ENCODE peak calls at places on chromosomes 12 and 14, in ten cellular contexts. One of them, this sample, is unnamed.

GRCh38 chr12:115504241-115504941 is 773.1 kb downstream of the MED13L start:
- DNase-seq in prostate gland: no peak
- DNase-seq in GM12892: peak
- DNase-seq in uterus: no peak
- DNase-seq in IMR-90: no peak
- DNase-seq in adrenal gland: no peak
- DNase-seq in suprapubic skin: no peak
- DNase-seq in lower leg skin: no peak
- DNase-seq in heart left ventricle: peak
- DNase-seq in ovary: no peak
- DNase-seq in this sample: no peak

GRCh38 chr14:105830171-105830570 is 303.8 kb downstream of the TMEM121 start:
- DNase-seq in suprapubic skin: no peak
- DNase-seq in uterus: no peak
- DNase-seq in prostate gland: no peak
- DNase-seq in IMR-90: no peak
- DNase-seq in adrenal gland: no peak
- DNase-seq in ovary: no peak
- DNase-seq in heart left ventricle: no peak
- DNase-seq in lower leg skin: no peak
- DNase-seq in GM12892: no peak
- DNase-seq in this sample: no peak

GRCh38 chr14:43471595-43471994 is 1035.5 kb downstream of the FSCB start:
- DNase-seq in prostate gland: no peak
- DNase-seq in adrenal gland: no peak
- DNase-seq in heart left ventricle: no peak
- DNase-seq in GM12892: no peak
- DNase-seq in uterus: no peak
- DNase-seq in suprapubic skin: no peak
- DNase-seq in ovary: no peak
- DNase-seq in lower leg skin: no peak
- DNase-seq in IMR-90: no peak
- DNase-seq in this sample: no peak

GRCh38 chr14:37413050-37413449 is 182.0 kb downstream of the FOXA1 start:
- DNase-seq in adrenal gland: no peak
- DNase-seq in uterus: no peak
- DNase-seq in GM12892: no peak
- DNase-seq in heart left ventricle: no peak
- DNase-seq in IMR-90: no peak
- DNase-seq in lower leg skin: no peak
- DNase-seq in prostate gland: no peak
- DNase-seq in ovary: no peak
- DNase-seq in suprapubic skin: no peak
- DNase-seq in this sample: no peak

GRCh38 chr12:93518725-93519124 is 51.4 kb downstream of the MRPL42 start:
- DNase-seq in heart left ventricle: no peak
- DNase-seq in lower leg skin: no peak
- DNase-seq in suprapubic skin: no peak
- DNase-seq in ovary: no peak
- DNase-seq in prostate gland: no peak
- DNase-seq in adrenal gland: peak
- DNase-seq in GM12892: no peak
- DNase-seq in IMR-90: peak
- DNase-seq in uterus: no peak
- DNase-seq in this sample: no peak

GRCh38 chr12:114355389-114356088 is 50.4 kb downstream of the TBX5 start:
- DNase-seq in heart left ventricle: peak
- DNase-seq in GM12892: no peak
- DNase-seq in prostate gland: no peak
- DNase-seq in adrenal gland: no peak
- DNase-seq in suprapubic skin: no peak
- DNase-seq in uterus: no peak
- DNase-seq in ovary: peak
- DNase-seq in IMR-90: no peak
- DNase-seq in lower leg skin: no peak
- DNase-seq in this sample: no peak

GRCh38 chr12:32116897-32117296 is 10.2 kb downstream of the BICD1 start:
- DNase-seq in adrenal gland: no peak
- DNase-seq in ovary: no peak
- DNase-seq in heart left ventricle: no peak
- DNase-seq in prostate gland: no peak
- DNase-seq in lower leg skin: no peak
- DNase-seq in suprapubic skin: no peak
- DNase-seq in GM12892: no peak
- DNase-seq in IMR-90: peak
- DNase-seq in uterus: no peak
- DNase-seq in this sample: no peak

GRCh38 chr14:96502621-96503251 is 554 bp downstream of the PAPOLA start:
- DNase-seq in GM12892: peak
- DNase-seq in lower leg skin: peak
- DNase-seq in ovary: peak
- DNase-seq in heart left ventricle: peak
- DNase-seq in IMR-90: peak
- DNase-seq in prostate gland: peak
- DNase-seq in adrenal gland: peak
- DNase-seq in suprapubic skin: peak
- DNase-seq in uterus: no peak
- DNase-seq in this sample: peak

GRCh38 chr12:80129895-80130535 is 30.7 kb downstream of the OTOGL start:
- DNase-seq in prostate gland: no peak
- DNase-seq in uterus: no peak
- DNase-seq in adrenal gland: no peak
- DNase-seq in GM12892: no peak
- DNase-seq in suprapubic skin: no peak
- DNase-seq in lower leg skin: no peak
- DNase-seq in ovary: no peak
- DNase-seq in IMR-90: peak
- DNase-seq in heart left ventricle: no peak
- DNase-seq in this sample: no peak

GRCh38 chr12:81284137-81284536 is 206.3 kb downstream of the ACSS3 start:
- DNase-seq in suprapubic skin: no peak
- DNase-seq in GM12892: no peak
- DNase-seq in ovary: no peak
- DNase-seq in adrenal gland: no peak
- DNase-seq in heart left ventricle: no peak
- DNase-seq in IMR-90: peak
- DNase-seq in lower leg skin: no peak
- DNase-seq in uterus: no peak
- DNase-seq in prostate gland: no peak
- DNase-seq in this sample: no peak

GRCh38 chr12:870378-870777 is 79.1 kb downstream of the RAD52 start:
- DNase-seq in ovary: no peak
- DNase-seq in IMR-90: no peak
- DNase-seq in lower leg skin: no peak
- DNase-seq in GM12892: no peak
- DNase-seq in uterus: no peak
- DNase-seq in heart left ventricle: no peak
- DNase-seq in prostate gland: no peak
- DNase-seq in adrenal gland: no peak
- DNase-seq in suprapubic skin: no peak
- DNase-seq in this sample: no peak

GRCh38 chr14:105857816-105858675 is 331.7 kb downstream of the TMEM121 start:
- DNase-seq in uterus: peak
- DNase-seq in ovary: peak
- DNase-seq in lower leg skin: no peak
- DNase-seq in IMR-90: no peak
- DNase-seq in GM12892: no peak
- DNase-seq in prostate gland: no peak
- DNase-seq in suprapubic skin: peak
- DNase-seq in heart left ventricle: no peak
- DNase-seq in adrenal gland: peak
- DNase-seq in this sample: peak

GRCh38 chr12:48788852-48789775 is at the start of gene ADCY6:
- DNase-seq in prostate gland: peak
- DNase-seq in uterus: peak
- DNase-seq in suprapubic skin: peak
- DNase-seq in GM12892: no peak
- DNase-seq in IMR-90: peak
- DNase-seq in heart left ventricle: peak
- DNase-seq in lower leg skin: peak
- DNase-seq in adrenal gland: peak
- DNase-seq in ovary: peak
- DNase-seq in this sample: peak

DNA sequence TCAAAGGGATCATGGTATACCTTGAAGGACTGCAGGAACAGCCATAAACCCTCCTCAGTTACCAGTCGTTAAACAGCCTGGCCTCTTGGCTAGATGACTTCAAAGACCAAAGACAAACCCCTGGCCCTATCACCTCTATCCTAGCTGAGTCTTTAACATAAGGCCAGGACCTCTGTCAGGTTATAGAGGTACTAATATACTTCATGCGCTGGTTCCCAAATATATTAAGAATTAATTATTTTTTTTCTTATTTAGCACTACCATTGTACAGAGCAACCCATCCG is 459.8 kb downstream of the RAD51B start:
- DNase-seq in GM12892: no peak
- DNase-seq in heart left ventricle: no peak
- DNase-seq in lower leg skin: no peak
- DNase-seq in suprapubic skin: no peak
- DNase-seq in ovary: no peak
- DNase-seq in prostate gland: no peak
- DNase-seq in IMR-90: no peak
- DNase-seq in uterus: no peak
- DNase-seq in adrenal gland: no peak
- DNase-seq in this sample: no peak
- TF ChIP-seq POLR2A in GM12892: peak
- TF ChIP-seq POLR2A in heart left ventricle: no peak
- TF ChIP-seq POLR2A in lower leg skin: no peak
- TF ChIP-seq POLR2A in suprapubic skin: no peak
- TF ChIP-seq POLR2A in ovary: no peak
- TF ChIP-seq POLR2A in prostate gland: no peak
- TF ChIP-seq POLR2A in IMR-90: no peak
- TF ChIP-seq POLR2A in uterus: no peak
- TF ChIP-seq POLR2A in adrenal gland: no peak
- TF ChIP-seq POLR2A in this sample: no peak

GRCh38 chr14:74945261-74945851 is 10.0 kb downstream of the PGF start:
- DNase-seq in adrenal gland: no peak
- DNase-seq in ovary: no peak
- DNase-seq in GM12892: no peak
- DNase-seq in lower leg skin: no peak
- DNase-seq in prostate gland: no peak
- DNase-seq in heart left ventricle: no peak
- DNase-seq in IMR-90: no peak
- DNase-seq in uterus: no peak
- DNase-seq in suprapubic skin: no peak
- DNase-seq in this sample: peak
- TF ChIP-seq POLR2A in adrenal gland: no peak
- TF ChIP-seq POLR2A in ovary: no peak
- TF ChIP-seq POLR2A in GM12892: no peak
- TF ChIP-seq POLR2A in lower leg skin: no peak
- TF ChIP-seq POLR2A in prostate gland: no peak
- TF ChIP-seq POLR2A in heart left ventricle: no peak
- TF ChIP-seq POLR2A in IMR-90: no peak
- TF ChIP-seq POLR2A in uterus: no peak
- TF ChIP-seq POLR2A in suprapubic skin: no peak
- TF ChIP-seq POLR2A in this sample: no peak

DNA sequence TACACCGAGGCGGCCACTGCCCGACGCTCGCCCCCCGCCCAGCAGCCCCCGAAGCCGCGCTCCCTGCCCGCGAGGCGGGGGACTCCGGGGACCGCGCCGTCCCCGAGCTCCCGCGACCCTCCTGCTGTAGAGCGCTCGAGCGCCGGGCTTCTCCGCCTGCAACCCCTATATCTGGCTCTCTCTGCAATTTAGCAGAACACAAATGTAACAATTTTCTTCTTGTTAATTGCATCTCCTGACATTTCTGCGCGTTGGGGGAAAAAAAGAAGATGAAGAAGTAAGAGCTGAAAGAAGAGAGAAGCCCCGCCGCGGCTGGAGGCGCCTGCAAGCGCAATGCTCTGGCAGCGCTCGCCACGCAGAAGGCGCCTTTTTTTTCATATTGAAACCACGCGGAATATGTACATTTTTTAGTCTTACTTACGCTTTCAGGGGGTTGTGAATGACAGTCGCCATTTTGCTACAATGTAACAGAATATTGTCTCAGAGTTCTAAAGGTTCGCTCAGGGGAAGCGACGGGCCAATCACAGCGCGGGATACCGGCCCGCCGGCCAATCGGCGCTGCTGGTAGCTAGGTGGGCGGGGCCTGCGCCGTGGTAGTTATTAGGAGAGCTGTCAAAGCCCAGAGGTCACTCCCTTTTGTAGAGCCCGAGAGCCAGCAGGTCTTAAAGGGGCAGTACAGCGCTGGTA is at the start of gene DPF3:
- DNase-seq in adrenal gland: peak
- DNase-seq in GM12892: peak
- DNase-seq in ovary: peak
- DNase-seq in suprapubic skin: peak
- DNase-seq in lower leg skin: peak
- DNase-seq in IMR-90: peak
- DNase-seq in heart left ventricle: peak
- DNase-seq in uterus: peak
- DNase-seq in prostate gland: peak
- DNase-seq in this sample: peak
- TF ChIP-seq POLR2A in adrenal gland: peak
- TF ChIP-seq POLR2A in GM12892: peak
- TF ChIP-seq POLR2A in ovary: no peak
- TF ChIP-seq POLR2A in suprapubic skin: no peak
- TF ChIP-seq POLR2A in lower leg skin: no peak
- TF ChIP-seq POLR2A in IMR-90: no peak
- TF ChIP-seq POLR2A in heart left ventricle: no peak
- TF ChIP-seq POLR2A in uterus: peak
- TF ChIP-seq POLR2A in prostate gland: peak
- TF ChIP-seq POLR2A in this sample: no peak

GRCh38 chr14:34012369-34012768 is 61.5 kb upstream of the EGLN3 start:
- DNase-seq in prostate gland: no peak
- DNase-seq in uterus: no peak
- DNase-seq in adrenal gland: no peak
- DNase-seq in ovary: no peak
- DNase-seq in GM12892: no peak
- DNase-seq in IMR-90: no peak
- DNase-seq in heart left ventricle: no peak
- DNase-seq in lower leg skin: no peak
- DNase-seq in suprapubic skin: no peak
- DNase-seq in this sample: no peak

GRCh38 chr14:34009956-34010355 is 59.1 kb upstream of the EGLN3 start:
- DNase-seq in suprapubic skin: no peak
- DNase-seq in uterus: no peak
- DNase-seq in heart left ventricle: no peak
- DNase-seq in GM12892: no peak
- DNase-seq in prostate gland: no peak
- DNase-seq in ovary: no peak
- DNase-seq in IMR-90: no peak
- DNase-seq in adrenal gland: no peak
- DNase-seq in lower leg skin: no peak
- DNase-seq in this sample: no peak

GRCh38 chr14:34003691-34004090 is 52.8 kb upstream of the EGLN3 start:
- DNase-seq in IMR-90: no peak
- DNase-seq in suprapubic skin: no peak
- DNase-seq in GM12892: no peak
- DNase-seq in adrenal gland: no peak
- DNase-seq in heart left ventricle: peak
- DNase-seq in uterus: no peak
- DNase-seq in lower leg skin: no peak
- DNase-seq in ovary: no peak
- DNase-seq in prostate gland: no peak
- DNase-seq in this sample: no peak

GRCh38 chr14:34005901-34006300 is 55.0 kb upstream of the EGLN3 start:
- DNase-seq in ovary: no peak
- DNase-seq in heart left ventricle: no peak
- DNase-seq in prostate gland: no peak
- DNase-seq in uterus: no peak
- DNase-seq in suprapubic skin: no peak
- DNase-seq in IMR-90: no peak
- DNase-seq in lower leg skin: no peak
- DNase-seq in GM12892: no peak
- DNase-seq in adrenal gland: no peak
- DNase-seq in this sample: no peak

GRCh38 chr14:34007902-34008301 is 57.0 kb upstream of the EGLN3 start:
- DNase-seq in prostate gland: no peak
- DNase-seq in lower leg skin: no peak
- DNase-seq in GM12892: no peak
- DNase-seq in IMR-90: no peak
- DNase-seq in uterus: no peak
- DNase-seq in adrenal gland: no peak
- DNase-seq in heart left ventricle: no peak
- DNase-seq in suprapubic skin: no peak
- DNase-seq in ovary: no peak
- DNase-seq in this sample: no peak
- TF ChIP-seq POLR2A in prostate gland: no peak
- TF ChIP-seq POLR2A in lower leg skin: no peak
- TF ChIP-seq POLR2A in GM12892: no peak
- TF ChIP-seq POLR2A in IMR-90: no peak
- TF ChIP-seq POLR2A in uterus: no peak
- TF ChIP-seq POLR2A in adrenal gland: no peak
- TF ChIP-seq POLR2A in heart left ventricle: no peak
- TF ChIP-seq POLR2A in suprapubic skin: no peak
- TF ChIP-seq POLR2A in ovary: no peak
- TF ChIP-seq POLR2A in this sample: no peak

This sample was measured in transverse colon.